ENCODE peak calls at places on chromosomes 3 and 15, in six cellular contexts. N is cardiac muscle cell, J is suprapubic skin, W is heart left ventricle, L is fibroblast of mammary gland, Q is mammary epithelial cell. F is an unnamed sample.

GRCh38 chr3:48086736-48087470 is 70.7 kb upstream of the MAP4 start:
- DNase-seq in L (peak; percentile 66), W (no peak), N (peak; percentile 46), Q (peak; percentile 49), J (no peak), F (no peak)

GRCh38 chr3:142724682-142725351 is 983 bp downstream of the TRPC1 start:
- DNase-seq in W (peak; percentile 36), N (no peak), J (peak; percentile 78), L (peak; percentile 43), Q (peak; percentile 64), F (peak; percentile 87)

GRCh38 chr15:58491151-58491473 is 59.3 kb downstream of the LIPC start:
- DNase-seq in L (no peak), Q (no peak), J (no peak), W (no peak), N (no peak), F (no peak)

GRCh38 chr3:46187876-46188275 is 20.2 kb downstream of the CCR1 start:
- DNase-seq in L (peak; percentile 90), W (no peak), Q (peak; percentile 89), J (no peak), N (peak; percentile 8), F (no peak)

GRCh38 chr3:50226888-50227389 is 9.1 kb upstream of the GNAI2 start:
- DNase-seq in L (peak; percentile 39), J (no peak), W (no peak), N (peak; percentile 49), Q (peak; percentile 44), F (no peak)

GRCh38 chr15:31091531-31091930 is 10.0 kb downstream of the TRPM1 start:
- DNase-seq in J (no peak), L (peak; percentile 59), N (peak; percentile 17), Q (peak; percentile 29), W (no peak), F (no peak)

GRCh38 chr3:62159693-62160092 is 213.7 kb downstream of the FEZF2 start:
- DNase-seq in W (peak; percentile 82), J (peak; percentile 84), Q (no peak), N (peak; percentile 94), L (peak; percentile 86), F (no peak)

GRCh38 chr15:28107111-28107893 is 8.2 kb upstream of the OCA2 start:
- DNase-seq in W (no peak), Q (no peak), N (peak; percentile 40), L (peak; percentile 22), J (peak; percentile 72), F (no peak)

GRCh38 chr15:53586815-53587214 is 172.6 kb downstream of the WDR72 start:
- DNase-seq in W (no peak), N (no peak), J (no peak), Q (peak; percentile 36), L (peak; percentile 5), F (no peak)

GRCh38 chr15:77909131-77909940 is 168.2 kb downstream of the TBC1D2B start:
- DNase-seq in J (peak; percentile 64), W (no peak), Q (no peak), N (no peak), L (no peak), F (peak; percentile 90)

GRCh38 chr3:42495393-42495792 is 7.0 kb upstream of the VIPR1 start:
- DNase-seq in N (no peak), J (no peak), W (no peak), Q (no peak), L (no peak), F (no peak)

GRCh38 chr3:178320481-178321352 is 215.5 kb upstream of the KCNMB2 start:
- DNase-seq in Q (peak; percentile 45), J (no peak), W (peak; percentile 61), N (peak; percentile 68), L (peak; percentile 45), F (no peak)

GRCh38 chr3:123799544-123800351 is 84.4 kb downstream of the MYLK start:
- DNase-seq in Q (peak; percentile 94), L (peak; percentile 62), N (peak; percentile 32), W (no peak), J (no peak), F (no peak)

DNA sequence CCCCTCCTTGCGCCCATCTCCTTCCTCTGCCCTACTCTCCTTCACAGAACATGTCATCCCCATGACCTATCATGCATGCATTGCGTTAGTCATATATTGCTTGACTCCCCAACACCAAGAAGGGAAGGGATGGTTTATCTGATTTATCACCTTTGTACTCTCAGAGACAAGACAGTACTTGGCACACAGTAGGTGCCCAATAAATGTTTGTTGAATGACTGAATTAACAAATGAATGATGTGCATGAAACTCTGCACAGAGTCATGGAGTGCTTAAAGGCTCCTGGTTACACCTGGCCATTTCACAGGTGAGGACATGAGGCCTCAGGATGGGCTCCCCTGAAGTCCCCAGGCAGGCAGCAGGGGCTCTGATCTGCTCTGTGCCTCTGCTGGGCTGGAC is 59.6 kb downstream of the IQSEC1 start:
- DNase-seq in L (no peak), J (no peak), Q (no peak), W (no peak), N (no peak), F (no peak)
- H3K4me3 ChIP-seq in L (no peak overlapping the region), J (peak overlapping the region; percentile 34), Q (no peak overlapping the region), W (no peak overlapping the region), N (no peak overlapping the region), F (no peak overlapping the region)

GRCh38 chr15:84588053-84588874 is 12.5 kb upstream of the ZSCAN2 start:
- DNase-seq in L (peak; percentile 77), N (peak; percentile 85), W (peak; percentile 84), J (peak; percentile 92), Q (peak; percentile 71), F (no peak)
- H3K4me3 ChIP-seq in L (peak overlapping the region; percentile 50), N (no peak overlapping the region), W (no peak overlapping the region), J (peak overlapping the region; percentile 42), Q (no peak overlapping the region), F (peak overlapping the region; percentile 38)

GRCh38 chr3:131218196-131218595 is 163.4 kb upstream of the NUDT16 start:
- DNase-seq in L (peak; percentile 64), W (no peak), J (no peak), Q (peak; percentile 62), N (peak; percentile 42), F (no peak)

GRCh38 chr3:131216801-131217200 is 164.8 kb upstream of the NUDT16 start:
- DNase-seq in L (peak; percentile 86), J (no peak), W (no peak), Q (peak; percentile 66), N (peak; percentile 81), F (no peak)

GRCh38 chr3:131217296-131217741 is 164.3 kb upstream of the NUDT16 start:
- DNase-seq in N (peak; percentile 71), J (no peak), W (no peak), Q (peak; percentile 50), L (peak; percentile 44), F (no peak)

GRCh38 chr3:131221731-131222130 is 159.8 kb upstream of the NUDT16 start:
- DNase-seq in W (no peak), N (peak; percentile 59), Q (peak; percentile 69), J (no peak), L (peak; percentile 88), F (no peak)

DNA sequence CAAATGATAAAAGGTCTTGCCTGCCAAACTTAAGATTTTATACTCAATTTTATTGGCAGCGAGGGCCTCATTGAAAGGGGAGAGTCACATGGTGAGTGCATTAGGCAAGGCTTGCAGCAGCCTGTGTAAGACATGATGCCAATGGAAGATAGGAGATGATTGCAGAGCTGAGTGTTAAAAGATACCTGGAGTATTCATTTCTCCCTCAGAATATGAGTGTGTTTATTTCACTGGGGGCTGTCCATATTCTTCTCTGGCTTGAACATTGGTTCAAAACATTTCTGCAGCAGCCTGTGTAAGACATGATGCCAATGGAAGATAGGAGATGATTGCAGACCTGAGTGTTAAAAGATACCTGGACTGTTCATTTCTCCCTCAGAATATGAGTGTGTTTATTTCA is 165.2 kb upstream of the NUDT16 start:
- DNase-seq in L (peak; percentile 28), W (no peak), N (peak; percentile 27), J (no peak), Q (no peak), F (no peak)
- H3K4me3 ChIP-seq in L (no peak overlapping the region), W (no peak overlapping the region), N (no peak overlapping the region), J (no peak overlapping the region), Q (no peak overlapping the region), F (no peak overlapping the region)

GRCh38 chr15:80061581-80061980 is 2.1 kb downstream of the ZFAND6 start:
- DNase-seq in N (peak; percentile 21), J (no peak), L (peak; percentile 29), W (no peak), Q (no peak), F (no peak)
- H3K4me3 ChIP-seq in N (no peak overlapping the region), J (peak overlapping the region; percentile 95), L (peak overlapping the region; percentile 76), W (no peak overlapping the region), Q (peak overlapping the region; percentile 95), F (no peak overlapping the region)

GRCh38 chr15:65732698-65733097 is 59.4 kb downstream of the DENND4A start:
- DNase-seq in N (no peak), W (no peak), Q (peak; percentile 73), L (peak; percentile 15), J (no peak), F (no peak)

GRCh38 chr15:65730560-65731172 is 61.4 kb downstream of the DENND4A start:
- DNase-seq in L (peak; percentile 43), N (peak; percentile 55), W (no peak), Q (peak; percentile 13), J (no peak), F (no peak)

GRCh38 chr15:65731926-65732325 is 60.2 kb downstream of the DENND4A start:
- DNase-seq in W (no peak), L (peak; percentile 3), J (no peak), Q (peak; percentile 2), N (no peak), F (no peak)
- H3K4me3 ChIP-seq in W (no peak overlapping the region), L (no peak overlapping the region), J (no peak overlapping the region), Q (no peak overlapping the region), N (no peak overlapping the region), F (no peak overlapping the region)

GRCh38 chr15:67824157-67824899 is 981 bp upstream of the SKOR1 start:
- DNase-seq in W (no peak), L (no peak), J (no peak), Q (no peak), N (no peak), F (no peak)
- H3K4me3 ChIP-seq in W (no peak overlapping the region), L (no peak overlapping the region), J (no peak overlapping the region), Q (no peak overlapping the region), N (no peak overlapping the region), F (no peak overlapping the region)

GRCh38 chr3:16286672-16287604 is 21.9 kb downstream of the OXNAD1 start:
- DNase-seq in N (peak; percentile 66), L (no peak), J (no peak), Q (no peak), W (no peak), F (no peak)
- H3K4me3 ChIP-seq in N (no peak overlapping the region), L (no peak overlapping the region), J (no peak overlapping the region), Q (no peak overlapping the region), W (no peak overlapping the region), F (peak overlapping the region; percentile 22)

DNA sequence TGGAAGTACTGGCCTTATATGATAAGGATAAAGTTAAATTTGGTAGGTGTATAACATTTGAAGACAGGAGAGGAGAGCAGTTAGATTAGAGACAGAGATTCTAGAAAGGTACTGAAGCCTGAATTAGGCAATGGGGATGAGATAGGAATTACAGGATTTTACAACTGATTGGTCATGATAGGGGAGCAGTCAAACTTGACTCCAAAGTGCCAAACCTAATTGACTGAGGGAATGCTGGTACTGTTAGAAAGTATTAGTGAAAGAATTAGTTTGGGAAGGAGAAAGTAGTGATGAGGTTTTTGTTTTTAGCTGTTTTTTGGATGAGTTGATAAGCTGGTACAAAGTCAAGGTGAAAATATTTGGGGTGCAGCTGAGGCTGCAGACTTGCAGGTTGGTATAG is 22.2 kb downstream of the TSC22D2 start:
- DNase-seq in N (no peak), L (no peak), Q (no peak), J (no peak), W (no peak), F (no peak)
- H3K4me3 ChIP-seq in N (no peak overlapping the region), L (no peak overlapping the region), Q (no peak overlapping the region), J (no peak overlapping the region), W (no peak overlapping the region), F (no peak overlapping the region)